ENCODE peak calls at places on chromosomes 12 and 14, in six cellular contexts. One of them, this sample, is unnamed.
A peak's percentile ranks its signal among the peaks of the same experiment; 100 is the strongest.

GRCh38 chr12:131088701-131089525 is 135.2 kb downstream of the ADGRD1 start:
- DNase-seq in adrenal gland: no peak
- DNase-seq in neural progenitor cell: no peak
- DNase-seq in naive thymus-derived CD4-positive, alpha-beta T cell: no peak
- DNase-seq in effector memory CD4-positive, alpha-beta T cell: no peak
- DNase-seq in neuronal stem cell: no peak
- DNase-seq in this sample: no peak

GRCh38 chr12:30862486-30862885 is 64.1 kb upstream of the TSPAN11 start:
- DNase-seq in neuronal stem cell: no peak
- DNase-seq in naive thymus-derived CD4-positive, alpha-beta T cell: no peak
- DNase-seq in neural progenitor cell: no peak
- DNase-seq in effector memory CD4-positive, alpha-beta T cell: no peak
- DNase-seq in adrenal gland: no peak
- DNase-seq in this sample: no peak

GRCh38 chr12:42426733-42427132 is 100.8 kb downstream of the PPHLN1 start:
- DNase-seq in neuronal stem cell: no peak
- DNase-seq in adrenal gland: no peak
- DNase-seq in effector memory CD4-positive, alpha-beta T cell: no peak
- DNase-seq in naive thymus-derived CD4-positive, alpha-beta T cell: no peak
- DNase-seq in neural progenitor cell: peak; percentile 35
- DNase-seq in this sample: no peak

GRCh38 chr12:119949145-119949544 is 39.9 kb upstream of the BICDL1 start:
- DNase-seq in neural progenitor cell: no peak
- DNase-seq in effector memory CD4-positive, alpha-beta T cell: no peak
- DNase-seq in adrenal gland: no peak
- DNase-seq in naive thymus-derived CD4-positive, alpha-beta T cell: no peak
- DNase-seq in neuronal stem cell: no peak
- DNase-seq in this sample: no peak

GRCh38 chr14:69581316-69581935 is 6.8 kb upstream of the CCDC177 start:
- DNase-seq in neural progenitor cell: no peak
- DNase-seq in effector memory CD4-positive, alpha-beta T cell: no peak
- DNase-seq in adrenal gland: no peak
- DNase-seq in naive thymus-derived CD4-positive, alpha-beta T cell: no peak
- DNase-seq in neuronal stem cell: no peak
- DNase-seq in this sample: no peak

GRCh38 chr12:6866920-6867406 is 368 bp upstream of the TPI1 start:
- DNase-seq in naive thymus-derived CD4-positive, alpha-beta T cell: no peak
- DNase-seq in neural progenitor cell: no peak
- DNase-seq in neuronal stem cell: no peak
- DNase-seq in adrenal gland: peak; percentile 64
- DNase-seq in effector memory CD4-positive, alpha-beta T cell: no peak
- DNase-seq in this sample: no peak

GRCh38 chr12:27343255-27344000 is 10.8 kb downstream of the BMAL2 start:
- DNase-seq in neuronal stem cell: no peak
- DNase-seq in neural progenitor cell: no peak
- DNase-seq in effector memory CD4-positive, alpha-beta T cell: no peak
- DNase-seq in adrenal gland: no peak
- DNase-seq in naive thymus-derived CD4-positive, alpha-beta T cell: no peak
- DNase-seq in this sample: no peak

GRCh38 chr12:51622564-51622963 is 31.5 kb downstream of the SCN8A start:
- DNase-seq in effector memory CD4-positive, alpha-beta T cell: no peak
- DNase-seq in neuronal stem cell: no peak
- DNase-seq in neural progenitor cell: no peak
- DNase-seq in adrenal gland: no peak
- DNase-seq in naive thymus-derived CD4-positive, alpha-beta T cell: no peak
- DNase-seq in this sample: no peak

GRCh38 chr14:54637829-54638446 is 71.0 kb downstream of the SAMD4A start:
- DNase-seq in neuronal stem cell: no peak
- DNase-seq in neural progenitor cell: no peak
- DNase-seq in adrenal gland: no peak
- DNase-seq in effector memory CD4-positive, alpha-beta T cell: no peak
- DNase-seq in naive thymus-derived CD4-positive, alpha-beta T cell: no peak
- DNase-seq in this sample: no peak

GRCh38 chr12:3381059-3382047 is 109.7 kb upstream of the PRMT8 start:
- DNase-seq in neuronal stem cell: no peak
- DNase-seq in adrenal gland: no peak
- DNase-seq in effector memory CD4-positive, alpha-beta T cell: no peak
- DNase-seq in neural progenitor cell: no peak
- DNase-seq in naive thymus-derived CD4-positive, alpha-beta T cell: no peak
- DNase-seq in this sample: no peak

GRCh38 chr12:68805592-68806120 is 2.3 kb upstream of the MDM2 start:
- DNase-seq in neural progenitor cell: no peak
- DNase-seq in neuronal stem cell: no peak
- DNase-seq in naive thymus-derived CD4-positive, alpha-beta T cell: no peak
- DNase-seq in effector memory CD4-positive, alpha-beta T cell: no peak
- DNase-seq in adrenal gland: no peak
- DNase-seq in this sample: no peak

GRCh38 chr12:212799-213526 is 994 bp downstream of the SLC6A12 start:
- DNase-seq in adrenal gland: no peak
- DNase-seq in naive thymus-derived CD4-positive, alpha-beta T cell: no peak
- DNase-seq in neural progenitor cell: no peak
- DNase-seq in neuronal stem cell: no peak
- DNase-seq in effector memory CD4-positive, alpha-beta T cell: no peak
- DNase-seq in this sample: no peak

GRCh38 chr12:11807453-11807852 is 158.0 kb downstream of the ETV6 start:
- DNase-seq in neural progenitor cell: no peak
- DNase-seq in naive thymus-derived CD4-positive, alpha-beta T cell: no peak
- DNase-seq in effector memory CD4-positive, alpha-beta T cell: no peak
- DNase-seq in neuronal stem cell: no peak
- DNase-seq in adrenal gland: no peak
- DNase-seq in this sample: peak; percentile 71

GRCh38 chr12:41917827-41918445 is 226.7 kb downstream of the GXYLT1 start:
- DNase-seq in adrenal gland: no peak
- DNase-seq in neuronal stem cell: no peak
- DNase-seq in naive thymus-derived CD4-positive, alpha-beta T cell: no peak
- DNase-seq in effector memory CD4-positive, alpha-beta T cell: no peak
- DNase-seq in neural progenitor cell: no peak
- DNase-seq in this sample: no peak

GRCh38 chr12:46494424-46494823 is 121.9 kb upstream of the SLC38A2 start:
- DNase-seq in adrenal gland: no peak
- DNase-seq in neuronal stem cell: peak; percentile 29
- DNase-seq in effector memory CD4-positive, alpha-beta T cell: no peak
- DNase-seq in naive thymus-derived CD4-positive, alpha-beta T cell: no peak
- DNase-seq in neural progenitor cell: no peak
- DNase-seq in this sample: no peak

GRCh38 chr12:8692573-8692972 is 5.2 kb upstream of the RIMKLB start:
- DNase-seq in neural progenitor cell: peak; percentile 80
- DNase-seq in naive thymus-derived CD4-positive, alpha-beta T cell: peak; percentile 25
- DNase-seq in adrenal gland: no peak
- DNase-seq in neuronal stem cell: peak; percentile 55
- DNase-seq in effector memory CD4-positive, alpha-beta T cell: no peak
- DNase-seq in this sample: peak; percentile 93

GRCh38 chr14:77139022-77139421 is 2.6 kb downstream of the ZDHHC22 start:
- DNase-seq in effector memory CD4-positive, alpha-beta T cell: no peak
- DNase-seq in adrenal gland: no peak
- DNase-seq in naive thymus-derived CD4-positive, alpha-beta T cell: no peak
- DNase-seq in neural progenitor cell: no peak
- DNase-seq in neuronal stem cell: no peak
- DNase-seq in this sample: no peak

GRCh38 chr14:77140343-77140936 is 1.2 kb downstream of the ZDHHC22 start:
- DNase-seq in naive thymus-derived CD4-positive, alpha-beta T cell: no peak
- DNase-seq in neuronal stem cell: no peak
- DNase-seq in adrenal gland: no peak
- DNase-seq in effector memory CD4-positive, alpha-beta T cell: no peak
- DNase-seq in neural progenitor cell: peak; percentile 55
- DNase-seq in this sample: no peak

GRCh38 chr14:77140937-77141591 is 527 bp downstream of the ZDHHC22 start:
- DNase-seq in effector memory CD4-positive, alpha-beta T cell: no peak
- DNase-seq in adrenal gland: no peak
- DNase-seq in neural progenitor cell: peak; percentile 92
- DNase-seq in naive thymus-derived CD4-positive, alpha-beta T cell: no peak
- DNase-seq in neuronal stem cell: peak; percentile 82
- DNase-seq in this sample: no peak

GRCh38 chr14:77141592-77142288 is at the start of gene ZDHHC22:
- DNase-seq in adrenal gland: no peak
- DNase-seq in neuronal stem cell: no peak
- DNase-seq in naive thymus-derived CD4-positive, alpha-beta T cell: no peak
- DNase-seq in effector memory CD4-positive, alpha-beta T cell: no peak
- DNase-seq in neural progenitor cell: no peak
- DNase-seq in this sample: no peak

DNA sequence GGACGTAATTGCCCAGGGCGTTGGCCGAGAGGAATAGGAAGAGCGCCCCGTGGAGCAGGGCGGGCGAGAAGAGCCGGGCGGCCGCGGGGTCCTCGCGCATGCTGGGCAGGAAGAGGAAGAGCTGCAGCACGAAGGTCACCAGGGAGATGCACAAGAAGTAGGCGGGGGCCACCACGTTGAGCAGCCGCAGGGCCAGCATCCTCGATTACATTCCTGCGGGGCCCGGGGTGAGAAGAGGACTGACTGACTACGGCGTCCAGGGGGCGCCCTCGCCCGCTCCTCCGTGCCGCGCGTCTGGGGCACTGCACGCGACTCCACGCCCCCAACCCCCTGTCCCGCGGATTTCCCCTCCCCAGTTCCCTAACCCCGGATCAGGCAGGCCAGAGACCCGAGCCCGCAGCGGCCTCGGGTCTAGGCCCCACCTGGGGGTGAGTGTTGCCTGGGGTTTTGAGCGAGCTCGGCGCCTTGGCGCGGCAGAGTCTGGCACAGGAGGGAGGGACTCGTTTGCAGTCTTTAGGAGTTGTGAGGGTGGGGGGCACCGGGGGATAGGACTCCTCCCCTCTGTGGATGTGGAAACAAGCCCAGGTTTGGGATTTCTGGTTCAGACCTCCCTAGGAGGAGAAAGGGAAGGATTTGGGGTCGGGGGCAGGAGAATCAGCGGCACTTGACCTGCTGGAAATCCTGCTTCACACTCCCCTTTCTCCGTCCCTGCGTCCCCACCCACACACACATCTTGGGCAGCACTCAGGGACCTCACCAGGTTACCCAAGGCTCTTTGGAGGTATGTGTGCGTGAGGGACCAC is 1.9 kb downstream of the ZDHHC22 start:
- DNase-seq in naive thymus-derived CD4-positive, alpha-beta T cell: no peak
- DNase-seq in neuronal stem cell: peak; percentile 60
- DNase-seq in neural progenitor cell: peak; percentile 90
- DNase-seq in effector memory CD4-positive, alpha-beta T cell: no peak
- DNase-seq in adrenal gland: no peak
- DNase-seq in this sample: peak; percentile 43
- H3K4me3 ChIP-seq in naive thymus-derived CD4-positive, alpha-beta T cell: no peak overlapping the region
- H3K4me3 ChIP-seq in neuronal stem cell: peak overlapping the region; percentile 55
- H3K4me3 ChIP-seq in neural progenitor cell: peak overlapping the region; percentile 76
- H3K4me3 ChIP-seq in effector memory CD4-positive, alpha-beta T cell: peak overlapping the region; percentile 3
- H3K4me3 ChIP-seq in adrenal gland: no peak overlapping the region
- H3K4me3 ChIP-seq in this sample: peak overlapping the region; percentile 40

GRCh38 chr12:124865728-124866127 is 2.1 kb upstream of the SCARB1 start:
- DNase-seq in naive thymus-derived CD4-positive, alpha-beta T cell: no peak
- DNase-seq in neuronal stem cell: no peak
- DNase-seq in effector memory CD4-positive, alpha-beta T cell: no peak
- DNase-seq in adrenal gland: no peak
- DNase-seq in neural progenitor cell: no peak
- DNase-seq in this sample: no peak

GRCh38 chr12:124862768-124863408 is 776 bp downstream of the SCARB1 start:
- DNase-seq in neural progenitor cell: peak; percentile 56
- DNase-seq in effector memory CD4-positive, alpha-beta T cell: no peak
- DNase-seq in neuronal stem cell: no peak
- DNase-seq in naive thymus-derived CD4-positive, alpha-beta T cell: no peak
- DNase-seq in adrenal gland: no peak
- DNase-seq in this sample: peak; percentile 69

GRCh38 chr12:124864326-124864752 is 675 bp upstream of the SCARB1 start:
- DNase-seq in neural progenitor cell: no peak
- DNase-seq in effector memory CD4-positive, alpha-beta T cell: no peak
- DNase-seq in naive thymus-derived CD4-positive, alpha-beta T cell: no peak
- DNase-seq in adrenal gland: peak; percentile 59
- DNase-seq in neuronal stem cell: no peak
- DNase-seq in this sample: no peak

GRCh38 chr12:124861898-124862676 is 1.6 kb downstream of the SCARB1 start:
- DNase-seq in effector memory CD4-positive, alpha-beta T cell: no peak
- DNase-seq in adrenal gland: no peak
- DNase-seq in neuronal stem cell: no peak
- DNase-seq in neural progenitor cell: no peak
- DNase-seq in naive thymus-derived CD4-positive, alpha-beta T cell: no peak
- DNase-seq in this sample: peak; percentile 29

GRCh38 chr12:124863409-124864325 is at the start of gene SCARB1:
- DNase-seq in effector memory CD4-positive, alpha-beta T cell: peak; percentile 66
- DNase-seq in neuronal stem cell: peak; percentile 76
- DNase-seq in neural progenitor cell: peak; percentile 93
- DNase-seq in naive thymus-derived CD4-positive, alpha-beta T cell: peak; percentile 74
- DNase-seq in adrenal gland: peak; percentile 93
- DNase-seq in this sample: peak; percentile 90
- H3K27ac ChIP-seq in effector memory CD4-positive, alpha-beta T cell: no peak within 1 kb of the TSS
- H3K27ac ChIP-seq in neuronal stem cell: no peak within 1 kb of the TSS
- H3K27ac ChIP-seq in neural progenitor cell: no peak within 1 kb of the TSS
- H3K27ac ChIP-seq in naive thymus-derived CD4-positive, alpha-beta T cell: peak within 1 kb of the TSS; percentile 58
- H3K27ac ChIP-seq in adrenal gland: peak within 1 kb of the TSS; percentile 66
- H3K27ac ChIP-seq in this sample: peak within 1 kb of the TSS; percentile 58

GRCh38 chr14:105065280-105066228 is at the start of gene GPR132:
- DNase-seq in adrenal gland: no peak
- DNase-seq in neural progenitor cell: no peak
- DNase-seq in effector memory CD4-positive, alpha-beta T cell: peak; percentile 91
- DNase-seq in neuronal stem cell: no peak
- DNase-seq in naive thymus-derived CD4-positive, alpha-beta T cell: peak; percentile 96
- DNase-seq in this sample: peak; percentile 48

GRCh38 chr14:105064001-105064400 is 1.2 kb downstream of the GPR132 start:
- DNase-seq in naive thymus-derived CD4-positive, alpha-beta T cell: no peak
- DNase-seq in effector memory CD4-positive, alpha-beta T cell: no peak
- DNase-seq in neuronal stem cell: no peak
- DNase-seq in neural progenitor cell: no peak
- DNase-seq in adrenal gland: no peak
- DNase-seq in this sample: no peak

GRCh38 chr14:105063041-105063440 is 2.2 kb downstream of the GPR132 start:
- DNase-seq in effector memory CD4-positive, alpha-beta T cell: no peak
- DNase-seq in neuronal stem cell: no peak
- DNase-seq in adrenal gland: no peak
- DNase-seq in neural progenitor cell: no peak
- DNase-seq in naive thymus-derived CD4-positive, alpha-beta T cell: no peak
- DNase-seq in this sample: no peak

GRCh38 chr14:105066285-105067071 is 1.2 kb upstream of the GPR132 start:
- DNase-seq in neuronal stem cell: no peak
- DNase-seq in naive thymus-derived CD4-positive, alpha-beta T cell: no peak
- DNase-seq in neural progenitor cell: no peak
- DNase-seq in effector memory CD4-positive, alpha-beta T cell: no peak
- DNase-seq in adrenal gland: no peak
- DNase-seq in this sample: no peak

DNA sequence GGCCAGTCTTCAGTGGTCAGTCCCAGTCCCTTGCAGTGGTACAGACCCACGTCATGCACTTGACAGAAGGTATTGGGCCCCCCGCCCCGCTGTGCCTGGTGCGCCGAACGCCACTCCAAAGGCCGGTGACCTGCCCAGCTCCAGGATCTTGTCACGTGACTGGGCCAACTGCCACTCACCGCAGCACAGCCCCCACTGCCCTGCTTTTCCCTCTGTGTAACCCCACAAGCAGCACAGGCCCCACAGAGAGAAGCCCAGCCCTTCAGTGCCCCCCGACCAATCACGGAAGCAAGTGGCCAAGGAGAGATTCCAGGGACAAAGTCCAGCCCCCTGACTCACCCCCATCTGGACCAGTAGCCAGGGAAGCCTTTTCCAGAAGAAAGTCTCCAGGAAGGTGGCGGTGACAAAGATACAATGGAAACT is 498 bp downstream of the GPR132 start:
- DNase-seq in naive thymus-derived CD4-positive, alpha-beta T cell: no peak
- DNase-seq in effector memory CD4-positive, alpha-beta T cell: no peak
- DNase-seq in adrenal gland: no peak
- DNase-seq in neuronal stem cell: no peak
- DNase-seq in neural progenitor cell: peak; percentile 52
- DNase-seq in this sample: no peak
- H3K4me3 ChIP-seq in naive thymus-derived CD4-positive, alpha-beta T cell: peak overlapping the region; percentile 97
- H3K4me3 ChIP-seq in effector memory CD4-positive, alpha-beta T cell: peak overlapping the region; percentile 89
- H3K4me3 ChIP-seq in adrenal gland: no peak overlapping the region
- H3K4me3 ChIP-seq in neuronal stem cell: no peak overlapping the region
- H3K4me3 ChIP-seq in neural progenitor cell: no peak overlapping the region
- H3K4me3 ChIP-seq in this sample: peak overlapping the region; percentile 29

GRCh38 chr12:57148469-57149308 is 1.3 kb upstream of the LRP1-AS start:
- DNase-seq in neuronal stem cell: no peak
- DNase-seq in neural progenitor cell: no peak
- DNase-seq in naive thymus-derived CD4-positive, alpha-beta T cell: no peak
- DNase-seq in adrenal gland: no peak
- DNase-seq in effector memory CD4-positive, alpha-beta T cell: no peak
- DNase-seq in this sample: no peak
- H3K27ac ChIP-seq in neuronal stem cell: no peak overlapping the region
- H3K27ac ChIP-seq in neural progenitor cell: no peak overlapping the region
- H3K27ac ChIP-seq in naive thymus-derived CD4-positive, alpha-beta T cell: no peak overlapping the region
- H3K27ac ChIP-seq in adrenal gland: no peak overlapping the region
- H3K27ac ChIP-seq in effector memory CD4-positive, alpha-beta T cell: no peak overlapping the region
- H3K27ac ChIP-seq in this sample: no peak overlapping the region

This sample was measured in OCI-LY7.